ENCODE peak calls at places on chromosome 13, in five cellular contexts. K is heart right ventricle; S is A549; D is stimulated activated CD4-positive, alpha-beta T cell treated with anti-CD3 and anti-CD28 coated beads, Interleukin-15, amount 100 ng/mL, for 24 hours; B is GOT3. I is an unnamed sample.

GRCh38 chr13:109792416-109793090 is 6.2 kb upstream of the IRS2 start:
- DNase-seq in B (no peak), D (no peak), S (no peak), K (no peak), I (no peak)

GRCh38 chr13:113445791-113446487 is 7.3 kb downstream of the ADPRHL1 start:
- DNase-seq in D (no peak), K (no peak), B (no peak), S (no peak), I (no peak)

GRCh38 chr13:101838305-101838835 is 385.9 kb downstream of the ITGBL1 start:
- DNase-seq in D (no peak), K (no peak), B (no peak), S (no peak), I (no peak)

GRCh38 chr13:42548731-42549554 is 25.0 kb upstream of the TNFSF11 start:
- DNase-seq in B (no peak), K (no peak), S (no peak), D (no peak), I (peak)

GRCh38 chr13:47109028-47109427 is 212.2 kb upstream of the HTR2A start:
- DNase-seq in D (no peak), S (no peak), B (no peak), K (no peak), I (no peak)

GRCh38 chr13:85969331-85969730 is 170.1 kb upstream of the SLITRK6 start:
- DNase-seq in D (no peak), S (no peak), K (no peak), B (no peak), I (no peak)

GRCh38 chr13:113532156-113532806 is 41.8 kb upstream of the DCUN1D2 start:
- DNase-seq in D (no peak), B (no peak), S (no peak), K (peak), I (no peak)

GRCh38 chr13:27194209-27194608 is 22.6 kb upstream of the USP12 start:
- DNase-seq in B (no peak), K (no peak), S (no peak), D (no peak), I (no peak)

GRCh38 chr13:31545616-31546015 is 193.7 kb upstream of the RXFP2 start:
- DNase-seq in S (no peak), K (no peak), D (no peak), B (no peak), I (no peak)

GRCh38 chr13:101457176-101457575 is 4.7 kb downstream of the ITGBL1 start:
- DNase-seq in D (no peak), B (no peak), K (no peak), S (no peak), I (no peak)

GRCh38 chr13:66992183-66992582 is 238.0 kb downstream of the PCDH9 start:
- DNase-seq in B (no peak), D (no peak), K (no peak), S (no peak), I (no peak)

GRCh38 chr13:113452942-113453901 is at the start of gene ADPRHL1:
- DNase-seq in S (no peak), D (no peak), B (no peak), K (peak), I (no peak)

GRCh38 chr13:24863748-24864540 is 100.0 kb downstream of the RNF17 start:
- DNase-seq in K (no peak), S (no peak), D (no peak), B (no peak), I (no peak)

GRCh38 chr13:50116430-50116973 is 101.3 kb downstream of the KCNRG start:
- DNase-seq in D (no peak), S (no peak), K (no peak), B (no peak), I (no peak)

GRCh38 chr13:36552334-36552733 is 120.0 kb downstream of the CCNA1 start:
- DNase-seq in D (no peak), S (no peak), B (no peak), K (no peak), I (no peak)

GRCh38 chr13:21948781-21949474 is 278.1 kb downstream of the FGF9 start:
- DNase-seq in D (no peak), S (no peak), B (no peak), K (no peak), I (no peak)

GRCh38 chr13:31310356-31310755 is 110.6 kb downstream of the B3GLCT start:
- DNase-seq in S (no peak), K (no peak), D (no peak), B (no peak), I (no peak)